ENCODE peak calls at places on chromosomes 4 and X, in nine cellular contexts. L, G, V, R, F, A, K, Q and P are unnamed samples.

GRCh38 chr4:176791591-176792347 is 953 bp downstream of the VEGFC start:
- DNase-seq in L (no peak), G (no peak), V (peak), R (peak), F (peak), A (peak), K (no peak), Q (peak), P (peak)

GRCh38 chr4:164935363-164935762 is 42.1 kb downstream of the TRIM61 start:
- DNase-seq in L (peak), G (peak), V (no peak), R (peak), F (peak), A (peak), K (peak), Q (peak), P (no peak)

GRCh38 chrX:137432609-137433008 is 133.3 kb upstream of the ZIC3 start:
- DNase-seq in L (no peak), G (peak), V (no peak), R (peak), F (peak), A (peak), K (peak), Q (peak), P (no peak)

GRCh38 chr4:3354455-3354811 is 61.6 kb downstream of the RGS12 start:
- DNase-seq in L (no peak), G (no peak), V (no peak), R (no peak), F (no peak), A (no peak), K (no peak), Q (no peak), P (no peak)

GRCh38 chrX:12611471-12611870 is 179.7 kb upstream of the PRPS2 start:
- DNase-seq in L (no peak), G (no peak), V (no peak), R (no peak), F (peak), A (no peak), K (no peak), Q (no peak), P (no peak)

GRCh38 chr4:91170756-91171155 is 1043.6 kb downstream of the CCSER1 start:
- DNase-seq in L (no peak), G (peak), V (no peak), R (no peak), F (no peak), A (peak), K (no peak), Q (no peak), P (no peak)

GRCh38 chrX:45903781-45904201 is 641.4 kb downstream of the ZNF674 start:
- DNase-seq in L (no peak), G (no peak), V (no peak), R (peak), F (no peak), A (peak), K (no peak), Q (peak), P (no peak)

GRCh38 chrX:48590203-48591103 is 6.8 kb upstream of the WDR13 start:
- DNase-seq in L (no peak), G (no peak), V (no peak), R (no peak), F (no peak), A (no peak), K (no peak), Q (no peak), P (no peak)

GRCh38 chrX:148498067-148498466 is 2.4 kb upstream of the AFF2 start:
- DNase-seq in L (no peak), G (no peak), V (no peak), R (no peak), F (no peak), A (no peak), K (no peak), Q (no peak), P (no peak)

GRCh38 chr4:73021634-73022033 is 47.9 kb downstream of the COX18 start:
- DNase-seq in L (peak), G (peak), V (peak), R (peak), F (peak), A (peak), K (peak), Q (peak), P (peak)

GRCh38 chr4:3811621-3812020 is 45.4 kb downstream of the ADRA2C start:
- DNase-seq in L (no peak), G (no peak), V (no peak), R (no peak), F (no peak), A (no peak), K (no peak), Q (no peak), P (no peak)

GRCh38 chr4:185792384-185793146 is 19.4 kb downstream of the SORBS2 start:
- DNase-seq in L (no peak), G (no peak), V (peak), R (peak), F (no peak), A (peak), K (no peak), Q (no peak), P (peak)

GRCh38 chr4:167234388-167234881 is at the start of gene SPOCK3:
- DNase-seq in L (peak), G (peak), V (peak), R (peak), F (peak), A (peak), K (no peak), Q (peak), P (peak)

GRCh38 chrX:16114640-16115039 is 8.7 kb upstream of the GRPR start:
- DNase-seq in L (no peak), G (no peak), V (peak), R (no peak), F (no peak), A (no peak), K (no peak), Q (no peak), P (no peak)

GRCh38 chr4:39237179-39237578 is 54.9 kb downstream of the WDR19 start:
- DNase-seq in L (no peak), G (no peak), V (no peak), R (no peak), F (no peak), A (no peak), K (no peak), Q (no peak), P (peak)

GRCh38 chr4:130077275-130077674 is 981.3 kb downstream of the C4orf33 start:
- DNase-seq in L (no peak), G (no peak), V (no peak), R (no peak), F (no peak), A (peak), K (no peak), Q (no peak), P (no peak)

GRCh38 chrX:106997611-106998010 is 2.4 kb downstream of the MORC4 start:
- DNase-seq in L (no peak), G (no peak), V (no peak), R (no peak), F (no peak), A (no peak), K (no peak), Q (no peak), P (no peak)

GRCh38 chr4:8198906-8199593 is at the start of gene SH3TC1:
- DNase-seq in L (peak), G (peak), V (peak), R (peak), F (peak), A (peak), K (peak), Q (no peak), P (peak)

GRCh38 chrX:122512561-122513072 is 671.5 kb upstream of the GRIA3 start:
- DNase-seq in L (no peak), G (no peak), V (peak), R (no peak), F (no peak), A (peak), K (no peak), Q (no peak), P (no peak)

GRCh38 chr4:113692809-113693411 is 68.6 kb downstream of the CAMK2D start:
- DNase-seq in L (no peak), G (no peak), V (no peak), R (no peak), F (peak), A (peak), K (peak), Q (no peak), P (no peak)

GRCh38 chr4:20333141-20333690 is 81.5 kb downstream of the SLIT2 start:
- DNase-seq in L (no peak), G (no peak), V (no peak), R (no peak), F (no peak), A (no peak), K (no peak), Q (peak), P (no peak)

GRCh38 chr4:8303485-8304281 is 34.1 kb downstream of the HTRA3 start:
- DNase-seq in L (peak), G (no peak), V (peak), R (peak), F (no peak), A (peak), K (no peak), Q (no peak), P (peak)

GRCh38 chrX:39518451-39519212 is 579.1 kb downstream of the BCOR start:
- DNase-seq in L (no peak), G (peak), V (peak), R (peak), F (no peak), A (no peak), K (no peak), Q (no peak), P (no peak)
- H3K4me3 ChIP-seq in L (no peak), G (no peak), V (no peak), R (no peak), F (no peak), A (no peak), K (no peak), Q (no peak), P (no peak)

DNA sequence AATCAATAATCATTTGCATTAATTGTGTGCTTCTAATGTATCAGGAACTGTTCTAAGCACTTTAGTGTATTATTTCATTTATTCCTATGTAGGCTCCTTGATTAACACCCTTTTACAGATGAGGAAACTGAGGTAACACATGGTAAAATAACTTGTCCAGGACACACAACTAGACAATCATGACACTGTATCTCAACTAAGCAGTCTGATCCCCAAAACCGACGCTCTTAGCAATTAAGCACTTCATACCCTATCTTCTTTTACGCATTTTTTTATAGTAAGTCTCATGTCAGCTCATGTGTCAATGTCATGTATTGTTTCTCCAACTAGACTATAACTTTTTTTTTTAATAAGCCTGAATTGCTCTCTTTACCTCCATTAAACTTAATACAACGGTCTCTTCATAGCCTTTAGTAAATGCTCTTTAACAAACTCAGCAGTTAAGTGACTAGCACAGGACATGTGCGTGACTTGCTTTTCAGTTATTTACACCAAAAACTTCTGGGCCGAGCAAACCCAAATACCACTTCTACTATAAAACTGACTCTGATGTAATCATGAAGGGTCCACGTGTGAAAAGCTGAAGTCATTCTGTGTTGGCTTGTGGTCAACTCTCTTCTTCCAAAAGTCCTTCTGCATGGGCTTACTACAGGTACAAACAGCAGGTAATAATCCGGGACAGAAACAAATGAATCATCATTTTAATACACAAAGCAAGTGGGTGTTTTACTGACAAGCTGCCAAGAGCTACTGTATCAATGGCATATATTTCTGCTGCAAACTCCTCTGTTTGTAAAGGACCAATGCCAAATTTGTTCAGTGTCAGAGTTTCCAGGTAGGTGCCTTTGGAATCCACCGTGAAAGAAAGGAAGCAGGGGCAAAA is 7.9 kb upstream of the AMBN start:
- DNase-seq in L (peak), G (no peak), V (no peak), R (no peak), F (no peak), A (peak), K (no peak), Q (no peak), P (peak)
- TF ChIP-seq EZH2phosphoT487 in L (no peak), G (no peak), V (no peak), R (no peak), F (no peak), A (peak), K (no peak), Q (no peak), P (no peak)

GRCh38 chrX:153828723-153829548 is 1.4 kb downstream of the PDZD4 start:
- DNase-seq in L (no peak), G (peak), V (peak), R (peak), F (no peak), A (no peak), K (no peak), Q (peak), P (no peak)
- H3K4me3 ChIP-seq in L (no peak), G (peak), V (no peak), R (peak), F (no peak), A (no peak), K (no peak), Q (peak), P (no peak)

GRCh38 chr4:15063341-15063740 is 61.1 kb downstream of the CPEB2 start:
- DNase-seq in L (no peak), G (no peak), V (no peak), R (no peak), F (no peak), A (no peak), K (no peak), Q (no peak), P (no peak)
- TF ChIP-seq EZH2phosphoT487 in L (no peak), G (no peak), V (no peak), R (no peak), F (no peak), A (no peak), K (no peak), Q (no peak), P (no peak)

GRCh38 chr4:1290165-1290977 is 680 bp downstream of the MAEA start:
- DNase-seq in L (no peak), G (no peak), V (peak), R (no peak), F (peak), A (peak), K (peak), Q (no peak), P (peak)

GRCh38 chr4:1285790-1286553 is 3.7 kb upstream of the MAEA start:
- DNase-seq in L (no peak), G (no peak), V (peak), R (peak), F (peak), A (peak), K (peak), Q (peak), P (peak)

GRCh38 chr4:1291091-1291490 is 1.4 kb downstream of the MAEA start:
- DNase-seq in L (no peak), G (no peak), V (no peak), R (no peak), F (no peak), A (no peak), K (no peak), Q (no peak), P (no peak)

GRCh38 chr4:1289232-1290164 is at the start of gene MAEA:
- DNase-seq in L (peak), G (peak), V (peak), R (peak), F (peak), A (peak), K (peak), Q (peak), P (peak)

DNA sequence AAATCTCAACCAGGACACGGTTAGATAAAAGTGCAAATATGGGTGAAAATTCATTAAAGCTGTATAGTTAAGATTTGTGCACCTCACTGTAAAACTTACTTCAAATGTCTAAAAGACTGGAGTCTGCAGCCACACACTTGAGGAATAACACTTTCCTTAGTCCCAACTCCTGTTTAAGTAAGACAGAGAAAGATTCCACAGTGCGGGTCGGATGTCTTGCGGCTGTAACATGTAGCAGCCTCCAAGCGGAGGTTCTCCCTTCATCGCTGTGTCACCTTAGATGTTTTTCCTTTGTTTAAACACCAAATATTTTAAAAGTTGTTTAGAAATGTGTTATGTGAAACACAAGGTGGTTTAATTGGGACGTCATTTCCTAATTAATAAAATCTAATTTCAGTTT is 905 bp upstream of the MAEA start:
- DNase-seq in L (no peak), G (no peak), V (peak), R (no peak), F (no peak), A (no peak), K (no peak), Q (no peak), P (no peak)
- H3K4me3 ChIP-seq in L (peak), G (peak), V (peak), R (peak), F (peak), A (peak), K (peak), Q (peak), P (peak)

GRCh38 chr4:107619731-107620130 is 100.3 kb downstream of the PAPSS1 start:
- DNase-seq in L (no peak), G (no peak), V (peak), R (no peak), F (no peak), A (no peak), K (no peak), Q (no peak), P (no peak)
- TF ChIP-seq EZH2phosphoT487 in L (no peak), G (no peak), V (no peak), R (no peak), F (no peak), A (no peak), K (no peak), Q (no peak), P (no peak)

GRCh38 chr4:183326853-183327252 is 4.6 kb upstream of the CLDN24 start:
- DNase-seq in L (no peak), G (no peak), V (peak), R (no peak), F (no peak), A (peak), K (no peak), Q (no peak), P (no peak)
- H3K4me3 ChIP-seq in L (no peak), G (no peak), V (no peak), R (no peak), F (no peak), A (no peak), K (no peak), Q (no peak), P (no peak)

GRCh38 chrX:133493366-133493765 is 78.1 kb upstream of the GPC4 start:
- DNase-seq in L (no peak), G (no peak), V (no peak), R (no peak), F (no peak), A (no peak), K (no peak), Q (no peak), P (no peak)

GRCh38 chrX:133497356-133497755 is 82.1 kb upstream of the GPC4 start:
- DNase-seq in L (no peak), G (no peak), V (peak), R (no peak), F (no peak), A (no peak), K (no peak), Q (peak), P (peak)

GRCh38 chrX:133490955-133491354 is 75.7 kb upstream of the GPC4 start:
- DNase-seq in L (no peak), G (no peak), V (no peak), R (no peak), F (no peak), A (no peak), K (no peak), Q (no peak), P (no peak)

GRCh38 chrX:133495464-133496391 is 80.4 kb upstream of the GPC4 start:
- DNase-seq in L (no peak), G (no peak), V (peak), R (no peak), F (no peak), A (no peak), K (no peak), Q (peak), P (peak)
- TF ChIP-seq EZH2phosphoT487 in L (no peak), G (no peak), V (no peak), R (no peak), F (no peak), A (no peak), K (no peak), Q (no peak), P (no peak)